ENCODE peak calls at places on chromosomes 13 and 19, in six cellular contexts. Q, V, H, K, I and F are unnamed samples.
A peak's percentile ranks its signal among the peaks of the same experiment; 100 is the strongest.

GRCh38 chr19:23287620-23288019 is 37.4 kb upstream of the ZNF724 start:
- DNase-seq in H (no peak), K (no peak), Q (no peak), V (no peak), I (no peak), F (no peak)

GRCh38 chr19:7970716-7971448 is 27.4 kb upstream of the TIMM44 start:
- DNase-seq in V (peak; percentile 8), I (no peak), Q (peak; percentile 60), K (no peak), H (no peak), F (no peak)

GRCh38 chr13:32330438-32330837 is 15.1 kb downstream of the BRCA2 start:
- DNase-seq in Q (no peak), H (no peak), V (no peak), I (no peak), K (no peak), F (no peak)

GRCh38 chr13:60164490-60164889 is 762 bp upstream of the DIAPH3 start:
- DNase-seq in I (no peak), Q (no peak), H (no peak), K (no peak), V (no peak), F (no peak)

GRCh38 chr13:32587774-32588165 is 1.5 kb downstream of the PDS5B start:
- DNase-seq in H (no peak), V (no peak), K (no peak), Q (no peak), I (no peak), F (no peak)

GRCh38 chr13:110030394-110030928 is 244.1 kb upstream of the IRS2 start:
- DNase-seq in I (no peak), V (no peak), H (no peak), Q (no peak), K (no peak), F (no peak)

GRCh38 chr13:20353973-20354372 is 121.9 kb upstream of the GJB6 start:
- DNase-seq in Q (no peak), V (no peak), H (no peak), K (no peak), I (no peak), F (no peak)

GRCh38 chr13:44142911-44143665 is 230.5 kb upstream of the SERP2 start:
- DNase-seq in Q (no peak), K (no peak), I (no peak), H (no peak), V (peak; percentile 47), F (no peak)

GRCh38 chr19:46408611-46409039 is 4.7 kb downstream of the CCDC8 start:
- DNase-seq in I (peak; percentile 31), K (no peak), Q (peak; percentile 41), H (no peak), V (no peak), F (peak; percentile 46)

GRCh38 chr13:34207872-34208271 is 389.9 kb downstream of the RFC3 start:
- DNase-seq in K (no peak), V (no peak), Q (no peak), I (no peak), H (no peak), F (no peak)

GRCh38 chr13:39159971-39160370 is 121.7 kb downstream of the NHLRC3 start:
- DNase-seq in Q (no peak), H (no peak), V (no peak), K (no peak), I (no peak), F (no peak)

GRCh38 chr13:94595943-94596574 is at the start of gene TGDS:
- DNase-seq in H (peak; percentile 85), Q (peak; percentile 88), K (peak; percentile 68), I (peak; percentile 79), V (peak; percentile 88), F (peak; percentile 98)

GRCh38 chr13:91668844-91669495 is 270.5 kb downstream of the GPC5 start:
- DNase-seq in V (no peak), K (no peak), I (no peak), H (no peak), Q (no peak), F (no peak)

GRCh38 chr19:19113040-19113541 is 25.2 kb downstream of the TMEM161A start:
- DNase-seq in I (no peak), K (no peak), Q (no peak), H (no peak), V (no peak), F (no peak)

GRCh38 chr13:67833564-67833963 is 603.4 kb upstream of the PCDH9 start:
- DNase-seq in H (no peak), I (no peak), Q (no peak), K (no peak), V (no peak), F (no peak)

GRCh38 chr13:73131247-73131646 is 72.4 kb downstream of the KLF5 start:
- DNase-seq in K (no peak), H (no peak), I (no peak), Q (no peak), V (no peak), F (no peak)

GRCh38 chr19:45322311-45322710 is 364 bp downstream of the CKM start:
- DNase-seq in Q (no peak), I (no peak), K (no peak), V (no peak), H (no peak), F (no peak)

GRCh38 chr13:102220681-102221228 is 181.1 kb downstream of the FGF14 start:
- DNase-seq in I (no peak), Q (no peak), K (no peak), H (no peak), V (no peak), F (no peak)

GRCh38 chr13:104816716-104817115 is 1718.7 kb downstream of the EFNB2 start:
- DNase-seq in V (no peak), I (no peak), H (no peak), K (no peak), Q (no peak), F (no peak)

GRCh38 chr13:108033800-108034707 is 181.3 kb downstream of the LIG4 start:
- DNase-seq in I (no peak), K (no peak), H (no peak), Q (no peak), V (no peak), F (no peak)

GRCh38 chr19:58451358-58452101 is at the start of gene ZNF324B:
- DNase-seq in V (peak; percentile 90), K (peak; percentile 91), Q (peak; percentile 98), I (peak; percentile 96), H (peak; percentile 95), F (peak; percentile 97)

GRCh38 chr19:2989236-2989946 is 12.0 kb downstream of the TLE6 start:
- DNase-seq in V (no peak), Q (no peak), I (no peak), H (no peak), K (no peak), F (no peak)

GRCh38 chr19:6906559-6906958 is 19.2 kb downstream of the ADGRE1 start:
- DNase-seq in K (no peak), I (no peak), V (no peak), H (no peak), Q (no peak), F (no peak)

GRCh38 chr13:102726430-102726829 is 31.6 kb upstream of the METTL21C start:
- DNase-seq in K (no peak), I (no peak), V (no peak), H (no peak), Q (no peak), F (no peak)

GRCh38 chr19:8517551-8518442 is 3.8 kb upstream of the ZNF414 start:
- DNase-seq in V (no peak), K (no peak), H (peak; percentile 21), I (no peak), Q (no peak), F (no peak)

GRCh38 chr13:23510544-23510916 is 59.7 kb upstream of the TNFRSF19 start:
- DNase-seq in Q (no peak), K (no peak), V (no peak), I (no peak), H (no peak), F (no peak)

GRCh38 chr19:2775556-2776430 is 7.3 kb downstream of the SGTA start:
- DNase-seq in I (peak; percentile 21), K (peak; percentile 37), V (no peak), H (peak; percentile 80), Q (peak; percentile 40), F (no peak)

GRCh38 chr13:65913173-65913572 is 1317.0 kb downstream of the PCDH9 start:
- DNase-seq in H (no peak), K (no peak), Q (no peak), V (peak; percentile 22), I (no peak), F (no peak)

GRCh38 chr13:21137696-21138095 is 38.7 kb downstream of the SKA3 start:
- DNase-seq in K (no peak), I (no peak), H (no peak), V (peak; percentile 59), Q (no peak), F (no peak)

GRCh38 chr13:110070511-110071120 is 236.3 kb downstream of the COL4A1 start:
- DNase-seq in Q (no peak), I (no peak), H (no peak), V (no peak), K (no peak), F (no peak)